ENCODE peak calls at places on chromosomes 1 and 21, in ten cellular contexts. H, U, P, C, Z, N, K, D, X and J are unnamed samples.

GRCh38 chr1:185759061-185759460 is 24.9 kb downstream of the HMCN1 start:
- DNase-seq in Z (no peak), P (no peak), N (no peak), H (no peak), K (no peak), D (no peak), X (no peak), C (no peak), U (no peak), J (no peak)

GRCh38 chr1:48236716-48237470 is 14.4 kb downstream of the SLC5A9 start:
- DNase-seq in N (no peak), U (no peak), Z (peak), C (no peak), X (peak), D (peak), P (no peak), H (no peak), K (no peak), J (no peak)

GRCh38 chr1:115411388-115412063 is 73.5 kb upstream of the NGF start:
- DNase-seq in C (no peak), P (no peak), N (no peak), U (no peak), X (peak), K (no peak), Z (peak), D (peak), H (peak), J (no peak)

GRCh38 chr1:98468111-98468717 is 193.3 kb upstream of the SNX7 start:
- DNase-seq in C (no peak), P (no peak), H (peak), D (peak), U (no peak), K (no peak), Z (peak), N (no peak), X (peak), J (peak)

GRCh38 chr21:10640446-10640845 is 119.1 kb downstream of the TPTE start:
- DNase-seq in N (no peak), C (no peak), U (no peak), Z (no peak), H (no peak), K (peak), P (no peak), D (no peak), X (no peak), J (no peak)

GRCh38 chr1:5917591-5918274 is 74.5 kb downstream of the NPHP4 start:
- DNase-seq in K (no peak), D (no peak), Z (no peak), U (no peak), H (no peak), X (no peak), N (no peak), C (no peak), P (no peak), J (no peak)

GRCh38 chr21:44533121-44533890 is 6.7 kb downstream of the KRTAP10-1 start:
- DNase-seq in N (peak), X (no peak), H (no peak), P (peak), Z (no peak), C (no peak), K (peak), D (no peak), U (no peak), J (no peak)

GRCh38 chr1:41390171-41390570 is 28.9 kb downstream of the FOXO6 start:
- DNase-seq in C (no peak), H (no peak), K (no peak), Z (no peak), U (no peak), D (no peak), X (no peak), N (no peak), P (no peak), J (no peak)

DNA sequence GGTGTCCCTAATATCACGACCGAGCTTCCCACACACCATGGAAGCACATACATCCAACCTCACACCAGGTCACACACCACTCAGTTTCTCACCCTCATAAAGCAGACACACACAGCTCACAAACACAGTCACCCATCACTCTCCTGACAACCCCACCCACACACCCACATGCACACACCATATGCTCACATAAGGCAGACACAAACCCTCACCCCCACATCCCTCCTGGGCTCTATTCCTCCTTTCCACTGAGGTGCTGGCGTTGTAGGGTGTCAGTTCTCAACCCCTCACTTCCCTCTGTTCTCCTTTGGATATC is 48.6 kb downstream of the RHBG start:
- DNase-seq in N (no peak), H (no peak), U (no peak), X (no peak), K (no peak), D (no peak), C (no peak), Z (no peak), P (no peak), J (no peak)
- H3K4me3 ChIP-seq in N (no peak), H (no peak), U (no peak), X (no peak), K (no peak), D (no peak), C (no peak), Z (no peak), P (no peak), J (no peak)

GRCh38 chr1:196143602-196144342 is 464.5 kb downstream of the KCNT2 start:
- DNase-seq in P (no peak), Z (no peak), K (no peak), C (no peak), D (no peak), N (no peak), U (no peak), H (no peak), X (no peak), J (no peak)
- TF ChIP-seq CTCF in P (no peak), Z (peak), K (no peak), C (no peak), D (no peak), N (peak), U (no peak), H (no peak), X (no peak), J (no peak)

GRCh38 chr1:226972931-226973330 is 32.8 kb downstream of the COQ8A start:
- DNase-seq in U (peak), P (no peak), K (peak), D (no peak), N (no peak), H (no peak), X (no peak), C (no peak), Z (no peak), J (no peak)

GRCh38 chr1:226971765-226972164 is 31.7 kb downstream of the COQ8A start:
- DNase-seq in N (no peak), H (no peak), U (no peak), K (no peak), C (no peak), D (no peak), X (no peak), Z (no peak), P (no peak), J (no peak)

GRCh38 chr1:226974544-226975258 is 34.6 kb downstream of the COQ8A start:
- DNase-seq in U (peak), D (no peak), C (no peak), Z (no peak), H (no peak), P (no peak), K (peak), N (no peak), X (no peak), J (no peak)

GRCh38 chr1:226973898-226974543 is 33.9 kb downstream of the COQ8A start:
- DNase-seq in C (no peak), H (peak), U (peak), K (peak), D (peak), P (no peak), Z (peak), X (peak), N (no peak), J (no peak)

DNA sequence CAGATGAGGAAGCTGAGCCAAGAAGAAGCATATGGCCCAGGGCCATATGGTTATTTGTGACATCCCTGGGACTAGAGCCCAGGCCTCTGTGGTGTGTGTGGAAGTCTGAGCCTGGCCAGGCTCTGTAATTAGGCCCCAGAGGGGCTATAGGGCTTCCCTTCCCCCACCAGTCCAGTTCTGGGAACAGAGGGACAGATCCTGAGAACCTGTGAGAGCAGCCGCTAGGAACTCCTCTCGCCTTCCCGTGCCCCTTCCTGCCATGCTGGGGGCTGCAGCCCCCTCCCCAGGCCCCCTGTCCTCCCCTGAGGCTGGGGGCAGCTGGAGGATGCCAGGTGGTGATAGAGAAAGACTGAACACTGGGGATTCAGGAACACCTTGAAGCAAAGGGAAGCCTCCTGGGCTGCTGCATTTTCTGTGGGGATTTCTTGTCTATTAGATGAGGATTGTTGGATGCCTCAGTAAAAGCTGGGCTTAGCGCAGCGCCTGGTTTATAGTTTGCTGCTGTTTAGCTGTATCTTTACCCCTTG is 33.3 kb downstream of the COQ8A start:
- DNase-seq in U (peak), P (no peak), Z (no peak), D (no peak), X (no peak), H (no peak), C (no peak), K (peak), N (no peak), J (no peak)
- H3K4me3 ChIP-seq in U (no peak), P (no peak), Z (no peak), D (no peak), X (no peak), H (no peak), C (no peak), K (no peak), N (no peak), J (no peak)

GRCh38 chr1:17439250-17440073 is at the start of gene RCC2:
- DNase-seq in X (peak), C (peak), D (peak), H (peak), N (peak), P (peak), K (peak), U (peak), Z (peak), J (peak)
- TF ChIP-seq CTCF in X (no peak), C (no peak), D (no peak), H (no peak), N (peak), P (no peak), K (peak), U (peak), Z (no peak), J (no peak)

DNA sequence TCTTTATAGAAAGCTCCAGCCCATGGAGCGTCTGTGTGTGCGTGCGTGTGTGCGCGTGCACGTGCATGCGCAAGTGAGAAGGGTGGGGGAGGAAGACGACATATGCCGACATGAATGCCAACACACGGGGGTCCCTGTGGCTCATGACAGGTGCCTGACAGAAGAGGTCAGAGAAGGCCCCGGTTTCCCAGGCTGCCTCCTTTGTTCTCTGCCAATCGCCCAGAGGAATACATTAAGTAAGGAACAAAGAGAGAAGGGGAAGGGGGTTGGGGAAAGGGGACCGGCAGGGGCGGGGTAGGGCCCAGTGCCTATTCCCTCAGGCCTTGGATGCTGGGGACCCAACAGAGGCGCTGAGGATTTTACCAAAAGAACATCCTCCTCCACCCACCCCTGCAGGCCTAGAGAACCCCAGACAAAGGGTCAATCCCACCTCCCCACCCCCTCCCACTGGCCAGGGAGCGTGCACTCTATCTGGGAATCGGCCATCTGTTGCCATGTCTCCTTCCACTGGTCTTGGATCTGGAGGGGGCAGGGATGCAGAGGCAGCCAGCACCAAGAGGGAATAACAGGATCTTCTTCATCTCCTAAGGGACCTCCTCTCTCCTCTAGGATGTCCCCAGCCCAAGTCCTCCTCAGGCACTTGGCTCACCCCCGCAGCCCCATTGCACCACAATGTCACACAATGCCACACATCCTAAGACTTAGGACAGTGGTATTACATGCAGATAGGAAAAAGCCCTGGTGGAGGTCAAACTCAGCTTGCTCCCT is 39.4 kb downstream of the PIK3C2B start:
- DNase-seq in N (peak), Z (no peak), H (no peak), U (peak), C (no peak), D (no peak), X (no peak), K (no peak), P (no peak), J (no peak)
- H3K4me3 ChIP-seq in N (no peak), Z (no peak), H (no peak), U (no peak), C (no peak), D (no peak), X (no peak), K (no peak), P (no peak), J (no peak)